ENCODE peak calls at places on chromosomes 12 and 14, in five cellular contexts. Q is activated B cell treated with CpG ODN at 0.5 μM for 24 hours; Y is activated naive CD4-positive, alpha-beta T cell; E is nephron progenitor cell; W is stimulated activated naive CD8-positive, alpha-beta T cell treated with anti-CD3 and anti-CD28 coated beads, Interleukin-15, amount 100 ng/mL, for 72 hours. I is an unnamed sample.

GRCh38 chr12:639566-639965 is 23.7 kb downstream of the NINJ2 start:
- DNase-seq in Q (no peak), Y (no peak), E (no peak), W (peak; percentile 17), I (no peak)

GRCh38 chr14:87888136-87888999 is 104.6 kb downstream of the GALC start:
- DNase-seq in Q (no peak), Y (no peak), E (peak; percentile 32), W (peak; percentile 23), I (no peak)

GRCh38 chr12:47901285-47902093 is 3.3 kb downstream of the VDR start:
- DNase-seq in Q (no peak), Y (no peak), E (no peak), W (no peak), I (no peak)

GRCh38 chr12:8948711-8949524 is 527 bp downstream of the M6PR start:
- DNase-seq in Q (peak; percentile 24), Y (peak; percentile 51), E (peak; percentile 5), W (peak; percentile 14), I (no peak)

GRCh38 chr12:93812616-93813015 is 135.4 kb downstream of the CRADD start:
- DNase-seq in Q (no peak), Y (no peak), E (no peak), W (no peak), I (no peak)

GRCh38 chr14:69999246-69999645 is 120.0 kb downstream of the SMOC1 start:
- DNase-seq in Q (no peak), Y (no peak), E (no peak), W (no peak), I (no peak)

GRCh38 chr12:55009171-55009570 is 10.6 kb upstream of the NEUROD4 start:
- DNase-seq in Q (no peak), Y (no peak), E (no peak), W (no peak), I (no peak)

GRCh38 chr12:107822356-107822755 is 47.9 kb downstream of the ASCL4 start:
- DNase-seq in Q (no peak), Y (no peak), E (no peak), W (no peak), I (no peak)

GRCh38 chr12:50514526-50515276 is 9.9 kb downstream of the DIP2B start:
- DNase-seq in Q (no peak), Y (no peak), E (no peak), W (no peak), I (no peak)

GRCh38 chr12:64893961-64894360 is 69.5 kb downstream of the TBC1D30 start:
- DNase-seq in Q (no peak), Y (no peak), E (no peak), W (no peak), I (no peak)

GRCh38 chr14:80787876-80788275 is 153.7 kb downstream of the CEP128 start:
- DNase-seq in Q (no peak), Y (no peak), E (no peak), W (no peak), I (no peak)

GRCh38 chr12:81205394-81205793 is 127.5 kb downstream of the ACSS3 start:
- DNase-seq in Q (no peak), Y (no peak), E (no peak), W (no peak), I (no peak)

GRCh38 chr14:31510222-31510621 is 22.4 kb upstream of the GPR33 start:
- DNase-seq in Q (no peak), Y (no peak), E (no peak), W (no peak), I (no peak)

GRCh38 chr12:59357811-59358210 is 238.0 kb upstream of the SLC16A7 start:
- DNase-seq in Q (no peak), Y (no peak), E (peak; percentile 2), W (no peak), I (no peak)

GRCh38 chr12:14138495-14138894 is 157.1 kb upstream of the GRIN2B start:
- DNase-seq in Q (no peak), Y (no peak), E (peak; percentile 48), W (no peak), I (no peak)

GRCh38 chr12:3277261-3277943 is 200.2 kb downstream of the TSPAN9 start:
- DNase-seq in Q (no peak), Y (no peak), E (no peak), W (no peak), I (no peak)

GRCh38 chr12:52169886-52170285 is 21.9 kb downstream of the KRT80 start:
- DNase-seq in Q (no peak), Y (no peak), E (no peak), W (no peak), I (no peak)

GRCh38 chr12:67025543-67026114 is 243.5 kb upstream of the CAND1 start:
- DNase-seq in Q (no peak), Y (peak; percentile 2), E (peak; percentile 67), W (peak; percentile 55), I (no peak)

GRCh38 chr12:1614360-1614759 is 14.7 kb upstream of the WNT5B start:
- DNase-seq in Q (no peak), Y (no peak), E (no peak), W (no peak), I (no peak)

GRCh38 chr12:130768120-130768519 is 52.0 kb upstream of the RIMBP2 start:
- DNase-seq in Q (no peak), Y (no peak), E (no peak), W (no peak), I (no peak)

GRCh38 chr12:2386566-2386965 is 333.8 kb downstream of the CACNA1C start:
- DNase-seq in Q (no peak), Y (no peak), E (no peak), W (no peak), I (no peak)

GRCh38 chr14:92534863-92535654 is 21.5 kb downstream of the RIN3 start:
- DNase-seq in Q (no peak), Y (no peak), E (no peak), W (no peak), I (no peak)

GRCh38 chr14:24255438-24255837 is 7.5 kb downstream of the TGM1 start:
- DNase-seq in Q (no peak), Y (no peak), E (no peak), W (no peak), I (no peak)

GRCh38 chr12:27013606-27014084 is 539 bp downstream of the TM7SF3 start:
- DNase-seq in Q (no peak), Y (no peak), E (no peak), W (no peak), I (no peak)

GRCh38 chr14:58465425-58465824 is 37.9 kb downstream of the KIAA0586 start:
- DNase-seq in Q (no peak), Y (no peak), E (no peak), W (no peak), I (no peak)

GRCh38 chr14:74840603-74841030 is 35.3 kb downstream of the PROX2 start:
- DNase-seq in Q (no peak), Y (no peak), E (no peak), W (peak; percentile 15), I (no peak)

GRCh38 chr12:11621797-11622423 is 27.6 kb upstream of the ETV6 start:
- DNase-seq in Q (no peak), Y (no peak), E (no peak), W (peak; percentile 30), I (no peak)

GRCh38 chr12:42017036-42017435 is 127.6 kb downstream of the GXYLT1 start:
- DNase-seq in Q (no peak), Y (no peak), E (no peak), W (no peak), I (no peak)

GRCh38 chr14:93331375-93332031 is 1.3 kb downstream of the BTBD7 start:
- DNase-seq in Q (no peak), Y (no peak), E (no peak), W (no peak), I (no peak)

GRCh38 chr12:8508912-8509841 is 4.1 kb upstream of the CLEC4D start:
- DNase-seq in Q (no peak), Y (no peak), E (no peak), W (no peak), I (no peak)

GRCh38 chr12:120940799-120941198 is 36.6 kb upstream of the SPPL3 start:
- DNase-seq in Q (no peak), Y (no peak), E (no peak), W (no peak), I (no peak)

GRCh38 chr12:29991924-29992323 is 208.2 kb upstream of the TMTC1 start:
- DNase-seq in Q (no peak), Y (no peak), E (no peak), W (no peak), I (no peak)

GRCh38 chr12:6552140-6552551 is 3.7 kb downstream of the IFFO1 start:
- DNase-seq in Q (no peak), Y (no peak), E (no peak), W (no peak), I (no peak)

GRCh38 chr14:60648169-60648933 is 926 bp downstream of the SIX1 start:
- DNase-seq in Q (no peak), Y (no peak), E (peak; percentile 55), W (no peak), I (no peak)

I was measured in activated CD4-positive, CD25-positive, alpha-beta regulatory T cell.